ENCODE peak calls at places on chromosome 9, in nine cellular contexts. A is activated T-cell treated with anti-CD3 and anti-CD28 coated beads, Interleukin-2, amount 50 U/mL, for 72 hours; I is A172; M is keratinocyte; D is HuH-7.5; T is NT2/D1; J is non-pigmented ciliary epithelial cell; E is iPS-NIHi11; H is AG10803. L is an unnamed sample.
A peak's percentile ranks its signal among the peaks of the same experiment; 100 is the strongest.

GRCh38 chr9:134482226-134482625 is 156.0 kb downstream of the RXRA start:
- DNase-seq in I (no peak), A (no peak), D (no peak), E (no peak), T (no peak), H (no peak), M (no peak), J (no peak), L (no peak)

GRCh38 chr9:96383165-96383939 is at the start of gene SLC35D2:
- DNase-seq in M (no peak), A (peak; percentile 12), E (peak; percentile 91), J (no peak), I (peak; percentile 61), H (peak; percentile 53), T (no peak), D (peak; percentile 71), L (peak; percentile 56)

GRCh38 chr9:85533538-85533937 is 208.2 kb downstream of the AGTPBP1 start:
- DNase-seq in M (no peak), H (no peak), J (no peak), I (no peak), A (no peak), D (no peak), E (no peak), T (no peak), L (no peak)

GRCh38 chr9:19470567-19470966 is 61.8 kb downstream of the ACER2 start:
- DNase-seq in E (no peak), A (no peak), D (no peak), H (peak; percentile 25), M (no peak), I (no peak), T (no peak), J (no peak), L (no peak)

GRCh38 chr9:137168575-137168906 is 1.3 kb downstream of the LRRC26 start:
- DNase-seq in I (no peak), H (no peak), M (no peak), D (no peak), J (no peak), E (no peak), T (no peak), A (peak; percentile 23), L (peak; percentile 88)

GRCh38 chr9:120730661-120731514 is 16.6 kb upstream of the MEGF9 start:
- DNase-seq in E (peak; percentile 63), D (peak; percentile 69), A (no peak), H (peak; percentile 95), T (peak; percentile 20), M (peak; percentile 59), J (peak; percentile 93), I (peak; percentile 100), L (no peak)

GRCh38 chr9:93964685-93965084 is 9.5 kb upstream of the BARX1 start:
- DNase-seq in M (no peak), D (peak; percentile 10), E (no peak), I (no peak), J (no peak), T (no peak), H (no peak), A (no peak), L (no peak)

GRCh38 chr9:87381050-87381711 is 116.5 kb upstream of the DAPK1 start:
- DNase-seq in J (no peak), I (peak; percentile 54), A (no peak), T (no peak), H (peak; percentile 97), D (no peak), M (no peak), E (no peak), L (no peak)

GRCh38 chr9:137097761-137098462 is 11.1 kb downstream of the MAN1B1 start:
- DNase-seq in T (no peak), I (no peak), A (no peak), H (no peak), D (no peak), J (no peak), M (no peak), E (no peak), L (no peak)

GRCh38 chr9:20178197-20178596 is 389.4 kb upstream of the SLC24A2 start:
- DNase-seq in J (no peak), E (no peak), A (no peak), T (no peak), H (no peak), I (no peak), M (no peak), D (no peak), L (no peak)

GRCh38 chr9:81633952-81634421 is 55.4 kb downstream of the TLE1 start:
- DNase-seq in E (no peak), A (no peak), M (no peak), H (no peak), T (no peak), J (no peak), D (no peak), I (no peak), L (no peak)

GRCh38 chr9:123329329-123329955 is 26.6 kb upstream of the CRB2 start:
- DNase-seq in I (peak; percentile 79), A (no peak), M (no peak), D (no peak), E (no peak), T (no peak), J (no peak), H (peak; percentile 39), L (peak; percentile 88)

GRCh38 chr9:98521141-98521540 is 187.6 kb downstream of the GABBR2 start:
- DNase-seq in M (no peak), A (no peak), J (peak; percentile 42), T (no peak), D (no peak), E (no peak), I (peak; percentile 74), H (peak; percentile 87), L (no peak)

GRCh38 chr9:2764371-2764770 is 47.1 kb downstream of the KCNV2 start:
- DNase-seq in A (peak; percentile 51), E (no peak), D (no peak), J (no peak), H (peak; percentile 20), T (no peak), I (peak; percentile 28), M (no peak), L (no peak)

GRCh38 chr9:123049589-123050222 is 16.2 kb downstream of the GPR21 start:
- DNase-seq in I (peak; percentile 57), E (peak; percentile 28), D (no peak), J (no peak), T (no peak), A (no peak), M (no peak), H (peak; percentile 76), L (no peak)

GRCh38 chr9:27387722-27388121 is 90.8 kb upstream of the EQTN start:
- DNase-seq in H (no peak), J (no peak), I (no peak), T (no peak), E (no peak), M (no peak), D (no peak), A (no peak), L (no peak)